ENCODE peak calls at places on chromosomes 11 and 22, in six cellular contexts. I is suprapubic skin; N is effector memory CD4-positive, alpha-beta T cell; T is cardiac muscle cell; J is stomach; K is mammary epithelial cell. R is an unnamed sample. For H3K4me1, the result is how much of the 10 kb centered on the place peaks cover.

GRCh38 chr11:94650756-94651155 is 83.6 kb downstream of the PIWIL4 start:
- DNase-seq in I (no peak), N (no peak), T (no peak), J (no peak), K (no peak), R (no peak)

GRCh38 chr22:39226353-39226752 is 18.4 kb downstream of the PDGFB start:
- DNase-seq in I (no peak), N (no peak), T (no peak), J (no peak), K (no peak), R (no peak)

GRCh38 chr22:38412435-38413084 is 42.4 kb downstream of the KCNJ4 start:
- DNase-seq in I (peak), N (no peak), T (no peak), J (no peak), K (no peak), R (no peak)

GRCh38 chr22:40979871-40980270 is 28.7 kb downstream of the RBX1 start:
- DNase-seq in I (no peak), N (no peak), T (no peak), J (no peak), K (no peak), R (no peak)

GRCh38 chr11:73530109-73530508 is 67.8 kb downstream of the FAM168A start:
- DNase-seq in I (no peak), N (no peak), T (peak), J (no peak), K (no peak), R (no peak)

GRCh38 chr22:49850021-49850911 is 3.4 kb upstream of the ZBED4 start:
- DNase-seq in I (no peak), N (no peak), T (no peak), J (no peak), K (no peak), R (no peak)

GRCh38 chr11:66844496-66845142 is 1.4 kb downstream of the RCE1 start:
- DNase-seq in I (peak), N (no peak), T (no peak), J (peak), K (no peak), R (no peak)

GRCh38 chr11:130601141-130601540 is 152.7 kb downstream of the ADAMTS15 start:
- DNase-seq in I (peak), N (no peak), T (peak), J (peak), K (no peak), R (no peak)

GRCh38 chr11:101864098-101864497 is 50.7 kb upstream of the CEP126 start:
- DNase-seq in I (no peak), N (no peak), T (no peak), J (no peak), K (no peak), R (no peak)

GRCh38 chr11:11661356-11662040 is 39.7 kb upstream of the GALNT18 start:
- DNase-seq in I (no peak), N (no peak), T (no peak), J (no peak), K (no peak), R (no peak)

GRCh38 chr22:20384865-20385264 is 9.1 kb upstream of the ZNF74 start:
- DNase-seq in I (no peak), N (no peak), T (no peak), J (no peak), K (no peak), R (no peak)

GRCh38 chr11:45743556-45744468 is 61.1 kb upstream of the SLC35C1 start:
- DNase-seq in I (no peak), N (no peak), T (no peak), J (no peak), K (no peak), R (no peak)

GRCh38 chr11:99686838-99687237 is 666.1 kb downstream of the CNTN5 start:
- DNase-seq in I (no peak), N (no peak), T (no peak), J (no peak), K (no peak), R (no peak)
- H3K4me1 ChIP-seq in I (under half), N (under half), T (under half), J (under half), K (under half), R (under half)

DNA sequence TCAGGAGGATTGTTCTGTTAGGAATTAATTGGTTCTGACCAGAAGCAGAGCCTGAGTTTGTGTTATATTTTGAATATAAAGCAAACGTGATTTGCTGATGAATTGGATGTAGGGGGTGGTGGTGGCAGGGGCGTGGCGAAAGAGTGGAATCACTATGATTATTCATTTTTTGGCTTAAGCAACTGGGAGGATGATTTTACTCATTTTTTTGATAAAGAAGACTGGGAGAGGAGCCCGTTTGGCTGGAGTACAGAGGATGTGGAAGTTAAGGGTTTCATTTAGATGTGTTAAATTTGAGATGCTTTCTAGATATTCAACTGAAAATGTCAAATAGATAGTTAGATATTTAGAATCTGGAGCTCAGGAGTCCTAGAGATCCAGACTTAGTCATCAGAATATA is 83.3 kb upstream of the MYO18B start:
- DNase-seq in I (no peak), N (no peak), T (no peak), J (no peak), K (no peak), R (no peak)
- H3K4me1 ChIP-seq in I (under half), N (under half), T (under half), J (under half), K (under half), R (under half)

DNA sequence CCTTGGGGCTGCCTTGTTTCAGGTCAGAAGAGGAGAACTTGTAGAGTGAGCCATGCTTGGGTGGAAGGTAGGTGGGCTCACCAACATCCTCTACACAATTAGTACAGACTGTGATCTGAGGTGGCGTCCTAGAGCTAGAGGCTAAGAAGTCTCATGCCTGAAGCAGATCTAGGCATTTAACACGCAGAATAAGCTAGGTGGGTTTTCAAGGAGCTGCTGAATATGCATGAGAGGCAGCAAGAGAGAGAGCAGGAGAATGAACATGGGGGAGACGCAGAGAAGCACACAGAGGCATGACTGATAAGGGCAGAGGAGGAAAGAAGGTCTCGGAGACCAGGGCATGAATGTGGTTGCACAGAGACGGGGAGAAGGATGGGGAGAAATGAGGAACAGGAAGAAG is 36.8 kb upstream of the JAM3 start:
- DNase-seq in I (no peak), N (no peak), T (no peak), J (no peak), K (no peak), R (no peak)
- H3K4me1 ChIP-seq in I (under half), N (under half), T (under half), J (under half), K (under half), R (half or more)

DNA sequence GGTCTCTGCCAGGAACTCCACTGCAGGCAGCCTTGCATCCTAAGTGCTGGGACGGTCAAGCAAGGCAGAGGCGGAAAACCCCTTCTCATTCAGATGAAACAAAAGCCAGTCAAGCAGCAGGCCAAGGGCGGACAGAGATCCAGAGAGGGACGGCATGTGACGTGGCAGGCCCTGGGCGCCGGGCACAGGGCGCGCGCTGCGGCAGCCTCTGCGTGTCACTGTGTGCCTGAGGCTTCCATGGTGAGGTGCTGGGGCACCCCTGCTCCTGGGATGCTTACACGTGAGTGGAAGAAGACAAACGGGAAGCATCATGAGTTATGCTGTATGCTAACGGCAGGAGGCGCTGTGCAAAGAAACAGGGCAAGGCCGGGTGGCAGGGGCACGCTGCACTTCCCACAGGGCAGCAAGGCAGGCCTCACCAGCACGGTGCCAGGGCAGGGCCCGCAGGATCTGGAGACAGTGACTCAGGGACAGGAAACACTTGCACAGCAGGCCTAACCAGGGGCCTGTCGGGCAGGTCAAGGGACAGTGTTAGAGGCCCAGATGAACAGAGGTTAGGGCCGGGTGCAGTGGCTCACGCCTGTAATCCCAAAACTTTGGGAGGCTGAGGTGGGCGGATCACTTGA is 6.1 kb downstream of the TOLLIP start:
- DNase-seq in I (peak), N (no peak), T (no peak), J (peak), K (peak), R (no peak)
- H3K4me1 ChIP-seq in I (half or more), N (under half), T (under half), J (half or more), K (half or more), R (under half)

GRCh38 chr22:46006379-46007002 is 29.5 kb upstream of the WNT7B start:
- DNase-seq in I (peak), N (peak), T (peak), J (peak), K (peak), R (peak)

GRCh38 chr22:46007003-46007847 is 30.3 kb upstream of the WNT7B start:
- DNase-seq in I (peak), N (no peak), T (no peak), J (peak), K (peak), R (no peak)

GRCh38 chr22:46008291-46008690 is 31.3 kb upstream of the WNT7B start:
- DNase-seq in I (no peak), N (no peak), T (no peak), J (no peak), K (no peak), R (no peak)

GRCh38 chr22:46008836-46009596 is 32.1 kb upstream of the WNT7B start:
- DNase-seq in I (peak), N (no peak), T (no peak), J (no peak), K (no peak), R (no peak)

DNA sequence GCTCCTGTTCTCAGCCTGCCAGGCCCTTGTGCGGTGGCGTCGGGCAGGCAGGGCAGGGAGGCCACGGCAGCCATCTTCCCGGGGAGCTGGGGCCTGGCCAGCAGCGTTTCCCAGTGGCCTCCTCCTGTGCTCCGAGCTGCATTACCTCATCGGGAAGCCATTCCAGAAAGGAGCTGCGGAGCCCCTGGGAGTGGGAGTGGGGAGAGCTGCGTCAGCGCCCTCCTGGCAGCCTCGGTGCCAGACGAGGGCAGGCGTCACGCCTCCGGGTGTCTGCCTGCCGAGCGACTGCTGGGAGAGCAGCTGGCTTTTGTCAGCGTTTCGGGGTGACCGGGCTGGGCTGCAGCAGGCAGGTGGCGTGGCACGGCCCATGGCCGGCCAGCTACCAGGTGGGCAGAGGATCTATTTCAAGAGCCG is 30.9 kb upstream of the WNT7B start:
- DNase-seq in I (peak), N (no peak), T (no peak), J (peak), K (peak), R (no peak)
- H3K4me1 ChIP-seq in I (half or more), N (under half), T (under half), J (half or more), K (half or more), R (under half)

GRCh38 chr11:9601876-9602199 is 28.4 kb downstream of the WEE1 start:
- DNase-seq in I (no peak), N (no peak), T (no peak), J (no peak), K (no peak), R (no peak)
- H3K4me1 ChIP-seq in I (under half), N (under half), T (under half), J (under half), K (under half), R (under half)

GRCh38 chr11:34381775-34382174 is 24.0 kb upstream of the ABTB2 start:
- DNase-seq in I (no peak), N (no peak), T (no peak), J (no peak), K (no peak), R (no peak)
- H3K4me1 ChIP-seq in I (under half), N (under half), T (under half), J (under half), K (under half), R (under half)

DNA sequence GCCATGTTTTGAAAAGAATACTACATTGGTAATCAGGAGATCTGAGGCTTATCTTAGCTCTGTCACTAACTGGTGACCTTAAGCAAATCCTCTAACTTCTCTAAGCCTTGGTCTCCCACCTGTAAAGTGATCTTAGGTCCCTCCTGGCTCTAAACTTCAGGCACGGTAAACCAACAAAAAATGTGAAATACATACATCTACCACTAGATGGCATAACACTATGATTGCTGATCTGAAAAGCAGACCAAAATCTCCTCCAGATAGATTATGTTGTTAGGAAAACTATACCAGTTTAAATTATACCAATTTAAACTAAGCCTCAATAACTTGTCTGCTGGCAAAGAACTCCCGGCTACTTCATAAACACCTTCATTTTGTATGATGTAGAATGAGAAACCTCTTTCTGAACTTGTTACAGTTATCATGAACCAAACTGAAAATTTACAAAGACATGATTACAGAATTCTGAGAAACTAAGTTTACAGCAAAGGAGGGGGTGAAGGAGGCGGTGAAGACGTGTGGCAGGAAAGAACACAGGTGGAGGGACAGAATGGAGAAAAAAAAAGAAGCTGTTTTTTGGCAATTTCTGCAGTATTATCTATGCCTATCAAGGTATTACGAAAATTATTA is 85.9 kb downstream of the SBF2 start:
- DNase-seq in I (no peak), N (no peak), T (peak), J (no peak), K (peak), R (peak)
- H3K4me1 ChIP-seq in I (under half), N (under half), T (under half), J (under half), K (under half), R (under half)

GRCh38 chr11:37571248-37571647 is 973.2 kb upstream of the RAG2 start:
- DNase-seq in I (no peak), N (no peak), T (no peak), J (no peak), K (peak), R (no peak)
- H3K4me1 ChIP-seq in I (under half), N (under half), T (under half), J (under half), K (under half), R (under half)

GRCh38 chr11:26950260-26950719 is 43.6 kb upstream of the FIBIN start:
- DNase-seq in I (no peak), N (no peak), T (no peak), J (peak), K (peak), R (no peak)
- H3K4me1 ChIP-seq in I (under half), N (under half), T (under half), J (under half), K (under half), R (under half)

R was measured in CD4-positive, CD25-positive, alpha-beta regulatory T cell.